ENCODE peak calls at places on chromosomes 6 and 20, in eight cellular contexts. Z is GM23338, P is Panc1, B is spleen, L is prostate gland, O is transverse colon, T is H1, Y is HCT116. C is an unnamed sample.

GRCh38 chr6:28981391-28981832 is 23.7 kb downstream of the ZNF311 start:
- DNase-seq in O (peak), Z (peak), T (peak), Y (peak), P (no peak), B (peak), L (peak), C (peak)

GRCh38 chr6:90420495-90420894 is 123.9 kb upstream of the BACH2 start:
- DNase-seq in T (no peak), B (no peak), O (no peak), P (no peak), L (no peak), Z (no peak), Y (no peak), C (no peak)

GRCh38 chr20:58788896-58789295 is 61.8 kb downstream of the GNAS-AS1 start:
- DNase-seq in T (no peak), L (no peak), Y (no peak), Z (no peak), O (no peak), P (no peak), B (no peak), C (no peak)

GRCh38 chr6:108541843-108542795 is 18.6 kb upstream of the FOXO3 start:
- DNase-seq in P (no peak), L (peak), Z (peak), O (peak), T (peak), Y (peak), B (peak), C (peak)

GRCh38 chr20:13022401-13023170 is 13.8 kb downstream of the SPTLC3 start:
- DNase-seq in O (no peak), B (no peak), Y (no peak), L (no peak), P (no peak), Z (no peak), T (no peak), C (no peak)

GRCh38 chr6:134288538-134289203 is 29.2 kb downstream of the SGK1 start:
- DNase-seq in T (no peak), Z (no peak), P (peak), O (no peak), L (no peak), B (no peak), Y (no peak), C (no peak)

GRCh38 chr6:168116975-168117899 is 38.2 kb upstream of the FRMD1 start:
- DNase-seq in Z (no peak), L (no peak), P (no peak), T (peak), B (peak), Y (no peak), O (peak), C (peak)

GRCh38 chr6:36330366-36330765 is 6.3 kb downstream of the BNIP5 start:
- DNase-seq in P (no peak), L (no peak), Y (no peak), Z (no peak), B (no peak), O (no peak), T (no peak), C (no peak)

GRCh38 chr6:21143651-21144050 is 449.9 kb upstream of the SOX4 start:
- DNase-seq in P (no peak), B (no peak), Y (no peak), O (no peak), Z (no peak), T (no peak), L (no peak), C (no peak)

GRCh38 chr6:131212024-131212423 is 76.8 kb downstream of the AKAP7 start:
- DNase-seq in Y (no peak), O (no peak), B (no peak), T (no peak), P (no peak), Z (no peak), L (no peak), C (no peak)

GRCh38 chr6:37585523-37585905 is 85.8 kb upstream of the CCDC167 start:
- DNase-seq in Z (no peak), Y (no peak), T (no peak), L (no peak), B (no peak), P (no peak), O (no peak), C (no peak)

GRCh38 chr6:131062245-131063027 is 609 bp downstream of the EPB41L2 start:
- DNase-seq in T (peak), P (no peak), L (no peak), Y (no peak), O (peak), Z (peak), B (no peak), C (no peak)

GRCh38 chr6:164396071-164397047 is 913.0 kb downstream of the C6orf118 start:
- DNase-seq in P (no peak), O (no peak), T (no peak), Z (no peak), Y (no peak), B (no peak), L (no peak), C (no peak)

GRCh38 chr6:130717657-130718056 is 109.5 kb upstream of the SMLR1 start:
- DNase-seq in Z (no peak), T (no peak), L (no peak), Y (no peak), P (no peak), B (no peak), O (no peak), C (no peak)

GRCh38 chr20:46751856-46752255 is 42.4 kb downstream of the SLC2A10 start:
- DNase-seq in Z (peak), T (no peak), O (no peak), B (no peak), P (no peak), Y (no peak), L (no peak), C (no peak)

GRCh38 chr20:1448081-1448627 is 18.5 kb downstream of the NSFL1C start:
- DNase-seq in O (no peak), L (no peak), Y (no peak), T (no peak), Z (no peak), B (no peak), P (no peak), C (no peak)

GRCh38 chr20:32631916-32632460 is 41.8 kb downstream of the C20orf203 start:
- DNase-seq in T (no peak), P (no peak), Y (no peak), Z (peak), L (no peak), O (no peak), B (no peak), C (no peak)

GRCh38 chr20:8492182-8492581 is 360.1 kb downstream of the PLCB1 start:
- DNase-seq in Y (no peak), O (no peak), P (no peak), T (no peak), B (no peak), L (no peak), Z (no peak), C (no peak)

GRCh38 chr6:20238688-20239587 is 26.7 kb upstream of the MBOAT1 start:
- DNase-seq in Y (no peak), P (no peak), O (no peak), T (no peak), L (no peak), Z (peak), B (no peak), C (no peak)

GRCh38 chr20:26208296-26209091 is 511.8 kb upstream of the ZNF337 start:
- DNase-seq in B (peak), T (peak), L (no peak), P (no peak), Y (no peak), Z (peak), O (no peak), C (peak)
- H3K4me3 ChIP-seq in B (peak), T (peak), L (peak), P (no peak), Y (no peak), Z (peak), O (no peak), C (peak)

GRCh38 chr6:139763468-139764214 is 389.2 kb upstream of the CITED2 start:
- DNase-seq in Y (no peak), L (no peak), Z (no peak), P (no peak), O (no peak), T (no peak), B (no peak), C (no peak)

GRCh38 chr6:139762587-139763031 is 388.2 kb upstream of the CITED2 start:
- DNase-seq in Z (no peak), L (no peak), T (no peak), Y (no peak), B (no peak), O (no peak), P (no peak), C (peak)

GRCh38 chr6:139766796-139767195 is 392.3 kb upstream of the CITED2 start:
- DNase-seq in T (no peak), Z (no peak), Y (no peak), P (no peak), O (no peak), B (no peak), L (no peak), C (no peak)

GRCh38 chr6:139765825-139766285 is 391.4 kb upstream of the CITED2 start:
- DNase-seq in O (no peak), P (peak), T (no peak), Z (no peak), B (no peak), L (no peak), Y (peak), C (no peak)

DNA sequence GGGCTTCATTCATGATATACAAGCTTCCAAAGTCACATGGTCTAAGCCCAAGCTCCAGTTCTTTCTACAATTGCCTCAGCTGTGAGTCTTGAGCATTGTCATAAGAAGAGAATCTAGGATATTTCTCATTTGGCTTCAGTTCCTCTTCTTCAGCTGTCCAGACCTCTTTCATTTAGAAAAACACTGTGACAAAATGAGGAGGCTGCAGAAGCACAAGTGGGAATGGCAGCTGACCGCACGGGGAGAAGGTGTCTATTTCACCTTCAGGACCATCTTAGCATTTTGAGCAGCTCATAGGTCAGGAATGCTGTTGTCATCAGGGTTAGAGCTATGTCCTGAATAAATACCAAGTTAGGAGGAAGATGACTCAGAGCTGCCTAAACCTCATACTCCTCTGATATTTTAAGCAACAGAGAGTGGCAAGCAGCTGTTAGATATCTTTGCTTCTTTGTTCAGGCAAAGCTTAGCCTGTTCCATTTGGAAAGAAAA is 390.1 kb upstream of the CITED2 start:
- DNase-seq in B (no peak), Z (no peak), P (peak), T (no peak), O (no peak), L (no peak), Y (peak), C (no peak)
- TF ChIP-seq POLR2AphosphoS5 in B (peak), Z (no peak), P (peak), T (no peak), O (peak), L (peak), Y (peak), C (peak)

DNA sequence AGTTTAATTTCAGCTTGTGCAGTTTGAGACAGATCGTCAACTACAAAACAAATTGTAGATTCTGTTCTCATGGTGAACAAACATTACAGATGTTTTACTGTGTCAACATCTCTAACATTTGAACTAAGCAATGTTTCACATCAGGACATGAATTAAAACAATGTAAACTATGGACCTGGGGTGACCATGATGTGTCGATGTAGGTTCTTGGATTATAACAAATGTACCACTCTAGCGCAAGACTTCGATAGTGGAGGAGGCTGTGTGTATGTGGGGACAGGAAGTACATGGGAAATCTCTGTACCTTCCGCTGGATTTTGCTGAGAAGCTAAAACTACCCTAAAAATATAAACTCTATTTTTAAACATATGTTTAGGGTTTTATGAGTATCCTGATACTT is 17.1 kb downstream of the HIVEP2 start:
- DNase-seq in B (no peak), Y (no peak), T (no peak), O (no peak), L (no peak), Z (no peak), P (no peak), C (no peak)
- H3K4me3 ChIP-seq in B (peak), Y (peak), T (no peak), O (peak), L (no peak), Z (peak), P (peak), C (no peak)

DNA sequence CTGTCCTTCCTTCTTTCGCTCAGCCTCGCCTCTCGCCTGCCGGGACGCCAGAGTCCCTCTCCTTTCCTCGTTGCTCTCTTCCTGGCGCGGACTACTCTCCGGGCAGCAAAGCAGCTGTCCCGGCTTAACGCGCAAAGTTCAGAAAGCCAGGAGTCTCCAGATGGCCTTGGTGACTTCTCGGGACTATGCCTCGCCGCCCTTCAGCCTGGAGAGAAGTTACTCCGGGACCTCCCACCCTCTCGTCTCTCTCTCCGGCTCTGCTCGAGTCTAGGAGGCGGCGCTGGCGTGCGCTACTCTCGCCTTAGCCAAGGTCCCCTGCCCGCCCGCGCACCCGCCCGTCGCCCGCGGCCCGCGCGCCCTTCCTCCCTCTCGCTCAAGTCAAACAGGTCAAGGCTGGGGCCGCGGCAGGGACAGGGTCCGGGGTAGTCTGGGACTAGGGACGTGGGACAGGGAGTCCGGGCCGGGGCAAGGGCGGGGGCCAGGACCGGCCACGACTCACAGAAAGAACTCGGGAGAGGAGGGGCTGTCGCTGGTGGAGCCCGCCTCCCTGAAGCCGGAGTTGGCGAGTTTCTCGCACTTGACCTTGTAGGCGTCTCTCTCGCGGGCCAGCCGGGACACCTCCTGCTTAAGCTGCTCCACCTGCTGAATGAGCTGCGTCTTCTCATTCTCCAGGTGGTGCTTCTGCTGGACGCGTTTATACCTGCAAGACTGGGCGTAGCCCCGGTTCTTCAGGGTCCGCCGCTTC is 1.5 kb downstream of the MAFB start:
- DNase-seq in Z (peak), B (peak), P (no peak), T (peak), Y (no peak), L (peak), O (no peak), C (peak)
- TF ChIP-seq POLR2AphosphoS5 in Z (no peak), B (peak), P (no peak), T (no peak), Y (no peak), L (peak), O (no peak), C (peak)

GRCh38 chr6:45886776-45887175 is 128.9 kb downstream of the CLIC5 start:
- DNase-seq in Y (no peak), P (no peak), O (no peak), Z (peak), L (no peak), B (no peak), T (no peak), C (no peak)
- H3K4me3 ChIP-seq in Y (no peak), P (no peak), O (no peak), Z (no peak), L (no peak), B (no peak), T (no peak), C (no peak)

GRCh38 chr6:27867941-27868705 is 44.1 kb downstream of the OR2B2 start:
- DNase-seq in O (no peak), L (no peak), Z (no peak), P (no peak), Y (no peak), B (no peak), T (peak), C (no peak)

GRCh38 chr6:27873101-27874030 is 38.8 kb downstream of the OR2B2 start:
- DNase-seq in Z (peak), O (peak), L (peak), Y (no peak), P (peak), B (peak), T (peak), C (peak)

GRCh38 chr6:27870486-27870885 is 41.7 kb downstream of the OR2B2 start:
- DNase-seq in O (no peak), B (no peak), Z (no peak), Y (no peak), T (no peak), P (no peak), L (no peak), C (no peak)

GRCh38 chr6:27872634-27873028 is 39.6 kb downstream of the OR2B2 start:
- DNase-seq in Y (no peak), P (no peak), L (no peak), Z (no peak), O (no peak), B (no peak), T (peak), C (no peak)

GRCh38 chr6:27871919-27872633 is 40.1 kb downstream of the OR2B2 start:
- DNase-seq in O (peak), P (peak), B (peak), L (peak), Z (peak), T (peak), Y (no peak), C (peak)
- TF ChIP-seq POLR2AphosphoS5 in O (peak), P (peak), B (peak), L (peak), Z (peak), T (peak), Y (no peak), C (peak)

GRCh38 chr6:73514746-73515110 is 6.1 kb downstream of the EEF1A1 start:
- DNase-seq in Z (peak), L (no peak), P (no peak), T (no peak), B (no peak), O (no peak), Y (no peak), C (no peak)

GRCh38 chr6:73513496-73513854 is 7.4 kb downstream of the EEF1A1 start:
- DNase-seq in P (no peak), Y (no peak), L (no peak), Z (no peak), B (no peak), O (no peak), T (no peak), C (no peak)

GRCh38 chr6:73516712-73517489 is 3.9 kb downstream of the EEF1A1 start:
- DNase-seq in L (no peak), B (no peak), O (no peak), Z (no peak), Y (no peak), T (no peak), P (no peak), C (no peak)

GRCh38 chr6:73511796-73512195 is 9.0 kb downstream of the EEF1A1 start:
- DNase-seq in Y (no peak), O (no peak), P (no peak), Z (peak), L (no peak), B (no peak), T (peak), C (no peak)

DNA sequence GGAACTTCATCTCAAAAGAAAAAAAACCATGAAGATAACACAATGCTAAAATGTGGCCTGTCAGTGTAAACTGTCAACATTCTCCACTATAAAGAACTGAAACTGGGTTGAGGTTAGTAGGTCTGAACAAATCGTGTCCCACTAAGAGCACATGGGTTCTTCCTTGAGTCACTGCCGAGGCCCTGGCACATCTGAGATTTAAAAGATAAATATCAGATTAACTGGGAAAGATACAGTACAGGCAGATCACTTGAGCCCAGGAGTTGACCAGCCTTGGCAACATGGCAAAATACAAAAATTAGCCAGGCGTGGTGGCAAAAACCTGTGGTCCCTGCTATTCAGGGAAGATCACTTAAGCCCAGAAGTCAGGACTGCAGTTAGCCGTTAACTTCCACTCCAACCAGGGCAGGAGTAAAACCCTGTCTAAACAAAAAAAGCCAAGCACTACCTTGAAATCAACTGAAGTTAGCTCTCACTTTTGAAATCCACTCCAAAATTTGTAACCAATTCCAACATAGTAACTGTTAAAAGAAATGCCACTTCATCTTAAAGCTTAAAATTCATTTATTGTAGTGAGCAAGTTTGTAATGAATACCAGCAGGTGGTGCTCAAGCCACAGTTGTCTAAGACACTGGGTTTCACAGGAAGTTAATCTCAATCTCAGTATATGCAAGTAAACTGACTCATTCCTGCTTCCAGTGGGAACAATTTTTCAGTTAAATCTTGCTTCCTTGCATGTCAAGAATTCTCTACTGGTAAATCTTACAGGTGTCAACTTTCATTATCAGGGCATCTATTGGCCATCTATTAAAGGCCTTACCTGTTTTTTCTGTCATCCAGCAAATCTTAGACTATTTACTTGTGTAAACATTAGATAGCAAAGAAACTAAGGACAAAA is 5.4 kb downstream of the EEF1A1 start:
- DNase-seq in O (peak), L (peak), B (no peak), T (no peak), Y (no peak), P (no peak), Z (peak), C (peak)
- H3K4me3 ChIP-seq in O (no peak), L (no peak), B (no peak), T (peak), Y (no peak), P (peak), Z (no peak), C (peak)

GRCh38 chr6:149028767-149029405 is 282.1 kb downstream of the UST start:
- DNase-seq in O (peak), Z (peak), P (peak), L (peak), B (no peak), Y (peak), T (no peak), C (no peak)
- TF ChIP-seq POLR2AphosphoS5 in O (no peak), Z (no peak), P (no peak), L (peak), B (no peak), Y (no peak), T (no peak), C (no peak)